ENCODE peak calls at places on chromosomes 1 and 21, in five cellular contexts. One of them, this sample, is unnamed.

GRCh38 chr1:88683516-88683847 is 591 bp upstream of the PKN2 start:
- DNase-seq in brain microvascular endothelial cell: peak
- DNase-seq in Caco-2: peak
- DNase-seq in cardiac fibroblast: no peak
- DNase-seq in Panc1: no peak
- DNase-seq in this sample: peak

GRCh38 chr1:245874942-245875580 is 632.0 kb downstream of the SMYD3 start:
- DNase-seq in brain microvascular endothelial cell: peak
- DNase-seq in Caco-2: no peak
- DNase-seq in cardiac fibroblast: peak
- DNase-seq in Panc1: no peak
- DNase-seq in this sample: peak

GRCh38 chr21:34883501-34884271 is 165.4 kb downstream of the RUNX1 start:
- DNase-seq in brain microvascular endothelial cell: no peak
- DNase-seq in Caco-2: no peak
- DNase-seq in cardiac fibroblast: no peak
- DNase-seq in Panc1: no peak
- DNase-seq in this sample: no peak

GRCh38 chr1:78301141-78301540 is 189.6 kb upstream of the PTGFR start:
- DNase-seq in brain microvascular endothelial cell: no peak
- DNase-seq in Caco-2: no peak
- DNase-seq in cardiac fibroblast: no peak
- DNase-seq in Panc1: no peak
- DNase-seq in this sample: no peak

GRCh38 chr1:177286396-177286795 is 115.6 kb downstream of the BRINP2 start:
- DNase-seq in brain microvascular endothelial cell: no peak
- DNase-seq in Caco-2: no peak
- DNase-seq in cardiac fibroblast: no peak
- DNase-seq in Panc1: no peak
- DNase-seq in this sample: peak

GRCh38 chr1:10980094-10980577 is 32.3 kb upstream of the TARDBP start:
- DNase-seq in brain microvascular endothelial cell: peak
- DNase-seq in Caco-2: no peak
- DNase-seq in cardiac fibroblast: peak
- DNase-seq in Panc1: no peak
- DNase-seq in this sample: peak

GRCh38 chr1:30487042-30487441 is 236.3 kb downstream of the MATN1 start:
- DNase-seq in brain microvascular endothelial cell: no peak
- DNase-seq in Caco-2: no peak
- DNase-seq in cardiac fibroblast: no peak
- DNase-seq in Panc1: no peak
- DNase-seq in this sample: no peak

GRCh38 chr1:8555582-8555981 is 237.7 kb downstream of the SLC45A1 start:
- DNase-seq in brain microvascular endothelial cell: no peak
- DNase-seq in Caco-2: no peak
- DNase-seq in cardiac fibroblast: no peak
- DNase-seq in Panc1: no peak
- DNase-seq in this sample: no peak

GRCh38 chr1:20589331-20590312 is 725 bp downstream of the CDA start:
- DNase-seq in brain microvascular endothelial cell: no peak
- DNase-seq in Caco-2: no peak
- DNase-seq in cardiac fibroblast: peak
- DNase-seq in Panc1: no peak
- DNase-seq in this sample: no peak

GRCh38 chr1:38989979-38990378 is 1.1 kb upstream of the AKIRIN1 start:
- DNase-seq in brain microvascular endothelial cell: no peak
- DNase-seq in Caco-2: no peak
- DNase-seq in cardiac fibroblast: no peak
- DNase-seq in Panc1: no peak
- DNase-seq in this sample: no peak

GRCh38 chr1:94072840-94073516 is 48.0 kb downstream of the ABCA4 start:
- DNase-seq in brain microvascular endothelial cell: no peak
- DNase-seq in Caco-2: no peak
- DNase-seq in cardiac fibroblast: no peak
- DNase-seq in Panc1: no peak
- DNase-seq in this sample: no peak

GRCh38 chr1:200211157-200211556 is 183.6 kb downstream of the NR5A2 start:
- DNase-seq in brain microvascular endothelial cell: peak
- DNase-seq in Caco-2: no peak
- DNase-seq in cardiac fibroblast: peak
- DNase-seq in Panc1: peak
- DNase-seq in this sample: no peak

GRCh38 chr1:30589083-30589482 is 134.3 kb downstream of the MATN1 start:
- DNase-seq in brain microvascular endothelial cell: no peak
- DNase-seq in Caco-2: no peak
- DNase-seq in cardiac fibroblast: no peak
- DNase-seq in Panc1: no peak
- DNase-seq in this sample: no peak

GRCh38 chr1:37763791-37764741 is 854 bp downstream of the EPHA10 start:
- DNase-seq in brain microvascular endothelial cell: peak
- DNase-seq in Caco-2: peak
- DNase-seq in cardiac fibroblast: peak
- DNase-seq in Panc1: no peak
- DNase-seq in this sample: peak

GRCh38 chr1:164452549-164452948 is 106.4 kb upstream of the PBX1 start:
- DNase-seq in brain microvascular endothelial cell: peak
- DNase-seq in Caco-2: no peak
- DNase-seq in cardiac fibroblast: no peak
- DNase-seq in Panc1: no peak
- DNase-seq in this sample: no peak

GRCh38 chr21:41663805-41664788 is 102.8 kb downstream of the RIPK4 start:
- DNase-seq in brain microvascular endothelial cell: peak
- DNase-seq in Caco-2: peak
- DNase-seq in cardiac fibroblast: peak
- DNase-seq in Panc1: no peak
- DNase-seq in this sample: no peak

GRCh38 chr1:153195216-153195615 is 8.0 kb upstream of the LELP1 start:
- DNase-seq in brain microvascular endothelial cell: no peak
- DNase-seq in Caco-2: no peak
- DNase-seq in cardiac fibroblast: no peak
- DNase-seq in Panc1: no peak
- DNase-seq in this sample: no peak

GRCh38 chr1:175369696-175370095 is 177.1 kb upstream of the KIAA0040 start:
- DNase-seq in brain microvascular endothelial cell: no peak
- DNase-seq in Caco-2: peak
- DNase-seq in cardiac fibroblast: no peak
- DNase-seq in Panc1: no peak
- DNase-seq in this sample: no peak

GRCh38 chr21:46069166-46069565 is 28.7 kb upstream of the COL6A2 start:
- DNase-seq in brain microvascular endothelial cell: no peak
- DNase-seq in Caco-2: no peak
- DNase-seq in cardiac fibroblast: no peak
- DNase-seq in Panc1: no peak
- DNase-seq in this sample: no peak

GRCh38 chr1:10745886-10746455 is 50.5 kb downstream of the CASZ1 start:
- DNase-seq in brain microvascular endothelial cell: no peak
- DNase-seq in Caco-2: no peak
- DNase-seq in cardiac fibroblast: no peak
- DNase-seq in Panc1: no peak
- DNase-seq in this sample: no peak

DNA sequence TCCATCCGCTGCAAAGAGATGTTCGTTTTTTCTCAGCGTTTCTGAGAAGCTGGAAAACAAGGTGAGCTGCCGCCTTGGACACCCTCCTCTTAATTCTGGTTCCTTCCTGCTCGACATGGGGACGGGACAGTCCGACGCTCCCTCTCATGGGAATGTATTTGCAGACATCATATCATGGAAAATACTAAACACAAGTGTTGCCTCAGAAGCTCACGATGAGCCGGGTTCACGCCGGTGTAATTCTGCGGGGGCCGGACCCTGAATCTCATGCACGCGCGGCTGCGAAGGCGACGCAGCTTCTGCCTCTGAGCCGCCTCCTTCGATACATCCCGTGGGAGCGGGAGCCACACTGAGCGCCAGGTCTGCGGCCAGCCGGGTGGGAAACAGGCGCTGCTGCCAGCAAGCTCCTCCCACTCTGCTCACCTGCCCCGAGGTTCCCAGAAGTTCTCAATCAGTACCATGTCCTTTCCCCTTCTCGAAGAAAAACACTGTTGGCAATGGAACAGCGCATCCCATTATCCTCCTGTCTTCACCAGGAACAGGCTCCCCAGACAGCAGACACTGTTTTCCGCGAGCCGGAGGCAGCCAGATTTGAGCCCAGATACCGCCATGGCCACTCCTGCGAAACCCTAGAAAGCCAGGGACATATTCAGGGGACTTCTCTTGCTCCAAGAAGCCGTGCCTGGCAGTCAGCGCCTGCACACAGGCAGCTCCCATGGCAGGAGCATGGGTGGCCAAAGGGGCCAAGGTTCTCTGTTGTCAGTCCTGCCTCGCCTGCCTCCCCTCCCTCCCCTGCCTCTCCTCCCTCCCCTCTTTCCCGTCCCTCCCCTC is 98.0 kb downstream of the WDR4 start:
- DNase-seq in brain microvascular endothelial cell: no peak
- DNase-seq in Caco-2: peak
- DNase-seq in cardiac fibroblast: no peak
- DNase-seq in Panc1: no peak
- DNase-seq in this sample: no peak
- H3K4me3 ChIP-seq in brain microvascular endothelial cell: no peak
- H3K4me3 ChIP-seq in Caco-2: peak
- H3K4me3 ChIP-seq in cardiac fibroblast: no peak
- H3K4me3 ChIP-seq in Panc1: peak
- H3K4me3 ChIP-seq in this sample: no peak

DNA sequence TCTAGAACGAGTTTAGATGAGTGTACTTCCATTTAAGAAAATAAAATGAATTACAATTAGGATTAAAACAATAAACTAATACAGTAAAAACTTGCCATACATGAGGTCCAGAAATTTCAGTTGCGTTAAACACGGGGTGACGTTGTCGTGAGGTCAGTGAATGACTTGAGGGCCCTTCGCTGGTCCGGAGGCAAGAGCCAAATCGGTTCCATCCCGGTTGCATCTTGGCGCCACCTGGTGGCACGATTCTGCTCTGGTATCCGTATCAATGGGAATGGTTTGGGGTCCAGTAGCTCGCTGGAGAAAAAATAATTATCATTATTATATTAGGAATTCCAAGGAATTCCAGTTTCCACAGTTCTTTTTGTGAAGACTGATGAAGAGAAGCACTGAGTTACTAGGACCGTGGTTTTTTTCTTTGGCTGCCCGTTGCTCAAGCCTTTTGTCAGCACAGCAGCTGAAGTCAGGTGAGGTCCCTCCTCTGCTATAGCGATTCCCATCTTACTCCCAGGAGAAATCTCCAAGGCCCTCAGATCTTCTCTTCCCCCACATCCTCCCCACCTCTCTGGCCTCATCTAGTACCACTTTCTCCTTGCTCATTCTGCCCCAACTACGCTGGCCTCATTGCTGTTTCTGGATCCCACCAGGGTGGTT is 161.4 kb downstream of the SLC35F3 start:
- DNase-seq in brain microvascular endothelial cell: peak
- DNase-seq in Caco-2: peak
- DNase-seq in cardiac fibroblast: peak
- DNase-seq in Panc1: no peak
- DNase-seq in this sample: peak
- TF ChIP-seq CTCF in brain microvascular endothelial cell: peak
- TF ChIP-seq CTCF in Caco-2: peak
- TF ChIP-seq CTCF in cardiac fibroblast: peak
- TF ChIP-seq CTCF in Panc1: peak
- TF ChIP-seq CTCF in this sample: peak

GRCh38 chr1:18479484-18479883 is 1.2 kb upstream of the KLHDC7A start:
- DNase-seq in brain microvascular endothelial cell: no peak
- DNase-seq in Caco-2: no peak
- DNase-seq in cardiac fibroblast: no peak
- DNase-seq in Panc1: no peak
- DNase-seq in this sample: no peak

GRCh38 chr1:18482721-18483425 is 2.1 kb downstream of the KLHDC7A start:
- DNase-seq in brain microvascular endothelial cell: no peak
- DNase-seq in Caco-2: no peak
- DNase-seq in cardiac fibroblast: no peak
- DNase-seq in Panc1: no peak
- DNase-seq in this sample: no peak

GRCh38 chr1:18480315-18481189 is at the start of gene KLHDC7A:
- DNase-seq in brain microvascular endothelial cell: no peak
- DNase-seq in Caco-2: peak
- DNase-seq in cardiac fibroblast: no peak
- DNase-seq in Panc1: no peak
- DNase-seq in this sample: no peak

GRCh38 chr1:18481921-18482701 is 1.4 kb downstream of the KLHDC7A start:
- DNase-seq in brain microvascular endothelial cell: no peak
- DNase-seq in Caco-2: no peak
- DNase-seq in cardiac fibroblast: no peak
- DNase-seq in Panc1: no peak
- DNase-seq in this sample: no peak

DNA sequence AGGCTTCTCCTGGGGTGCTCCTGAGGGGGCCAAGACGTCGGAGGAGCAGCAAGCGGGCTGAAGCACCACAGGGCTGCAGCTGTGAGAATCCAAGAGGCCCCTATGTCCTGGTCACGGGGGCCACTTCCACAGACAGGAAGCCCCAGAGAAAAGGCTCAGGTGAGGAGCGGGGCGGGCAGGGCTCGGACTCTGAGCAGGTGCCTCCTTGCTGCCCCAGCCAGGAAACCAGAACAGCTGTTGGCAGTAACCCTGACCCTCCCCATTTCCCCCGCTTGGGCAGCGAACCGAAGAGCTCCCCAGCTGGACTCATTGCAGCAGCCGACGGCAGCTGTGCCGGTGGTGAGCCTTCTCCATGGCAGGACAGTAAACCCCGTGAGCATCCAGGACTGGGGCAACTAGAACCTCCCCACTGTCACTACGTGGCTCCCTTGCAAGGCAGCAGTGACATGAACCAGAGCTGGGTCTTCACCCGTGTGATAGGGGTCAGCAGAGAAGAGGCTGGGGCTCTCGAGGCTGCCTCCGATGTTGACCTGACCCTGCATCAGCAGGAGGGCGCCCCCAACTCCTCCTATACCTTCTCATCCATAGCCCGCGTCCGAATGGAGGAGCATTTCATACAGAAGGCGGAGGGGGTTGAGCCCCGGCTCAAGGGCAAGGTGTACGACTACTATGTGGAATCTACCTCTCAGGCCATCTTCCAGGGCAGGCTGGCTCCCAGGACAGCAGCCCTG is 625 bp downstream of the KLHDC7A start:
- DNase-seq in brain microvascular endothelial cell: no peak
- DNase-seq in Caco-2: no peak
- DNase-seq in cardiac fibroblast: no peak
- DNase-seq in Panc1: no peak
- DNase-seq in this sample: no peak
- H3K4me3 ChIP-seq in brain microvascular endothelial cell: no peak
- H3K4me3 ChIP-seq in Caco-2: peak
- H3K4me3 ChIP-seq in cardiac fibroblast: no peak
- H3K4me3 ChIP-seq in Panc1: no peak
- H3K4me3 ChIP-seq in this sample: no peak

DNA sequence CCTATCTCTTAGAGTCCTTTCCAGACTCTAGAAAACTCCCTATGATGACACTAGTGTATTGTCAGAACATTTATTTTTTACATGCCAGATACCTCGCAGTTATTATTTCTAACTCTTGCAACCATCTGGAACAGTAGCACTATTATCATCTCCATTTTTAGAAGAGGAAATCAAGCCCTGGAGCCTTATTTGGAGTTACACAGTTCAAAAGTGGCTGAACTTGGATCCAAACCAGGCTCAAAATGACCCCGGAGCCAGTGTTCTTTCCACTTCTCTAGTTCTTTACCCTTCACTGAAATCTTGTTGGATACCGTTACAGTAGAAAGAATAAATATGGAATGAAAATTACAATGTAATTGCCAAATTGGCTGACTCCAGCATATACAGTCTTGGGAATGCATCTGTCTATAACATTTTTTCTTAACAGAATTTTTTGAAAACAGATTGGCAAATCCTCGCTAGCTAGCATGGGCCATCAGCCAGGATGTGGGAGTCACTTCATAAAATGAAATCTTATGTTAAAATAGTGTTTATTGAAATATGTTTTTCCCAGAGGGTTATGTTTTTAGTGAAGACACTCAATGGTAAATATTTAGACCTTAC is 261.4 kb downstream of the CTH start:
- DNase-seq in brain microvascular endothelial cell: no peak
- DNase-seq in Caco-2: no peak
- DNase-seq in cardiac fibroblast: no peak
- DNase-seq in Panc1: no peak
- DNase-seq in this sample: no peak
- TF ChIP-seq CTCF in brain microvascular endothelial cell: no peak
- TF ChIP-seq CTCF in Caco-2: no peak
- TF ChIP-seq CTCF in cardiac fibroblast: no peak
- TF ChIP-seq CTCF in Panc1: no peak
- TF ChIP-seq CTCF in this sample: no peak

This sample was measured in astrocyte of the cerebellum.